ENCODE peak calls at places on chromosome 3, in four cellular contexts. C is activated CD8-positive, alpha-beta T cell treated with anti-CD3 and anti-CD28 coated beads, Interleukin-2, amount 10 ng/mL, durations not matched to agents 7 days and 5 days; P is anterior cingulate cortex; R is choroid plexus epithelial cell. D is an unnamed sample.
A peak's percentile ranks its signal among the peaks of the same experiment; 100 is the strongest.

GRCh38 chr3:12158387-12159226 is at the start of gene TIMP4:
- DNase-seq in C (no peak), P (no peak), R (peak; percentile 94), D (no peak)

GRCh38 chr3:126746395-126747177 is 42.5 kb downstream of the CHCHD6 start:
- DNase-seq in C (no peak), P (no peak), R (peak; percentile 76), D (peak; percentile 65)

GRCh38 chr3:170741756-170742530 is 128.1 kb downstream of the RPL22L1 start:
- DNase-seq in C (no peak), P (no peak), R (no peak), D (no peak)

GRCh38 chr3:127985655-127986225 is 66.5 kb upstream of the SEC61A1 start:
- DNase-seq in C (no peak), P (no peak), R (no peak), D (peak; percentile 13)

GRCh38 chr3:47614788-47615187 is 36.1 kb upstream of the CSPG5 start:
- DNase-seq in C (no peak), P (no peak), R (no peak), D (no peak)

GRCh38 chr3:99941211-99941610 is 123.5 kb downstream of the CMSS1 start:
- DNase-seq in C (no peak), P (no peak), R (no peak), D (no peak)

GRCh38 chr3:138187296-138188012 is at the start of gene ARMC8:
- DNase-seq in C (peak; percentile 53), P (peak; percentile 83), R (no peak), D (peak; percentile 52)

GRCh38 chr3:107845355-107846281 is 245.2 kb downstream of the CD47 start:
- DNase-seq in C (no peak), P (no peak), R (peak; percentile 44), D (no peak)

GRCh38 chr3:148727242-148727641 is 29.5 kb downstream of the AGTR1 start:
- DNase-seq in C (peak; percentile 42), P (peak; percentile 54), R (peak; percentile 65), D (no peak)

GRCh38 chr3:135752851-135753250 is 212.7 kb upstream of the PPP2R3A start:
- DNase-seq in C (no peak), P (no peak), R (no peak), D (no peak)

GRCh38 chr3:107284570-107284969 is 92.7 kb upstream of the CCDC54 start:
- DNase-seq in C (no peak), P (no peak), R (peak; percentile 74), D (no peak)

GRCh38 chr3:128435058-128435457 is 31.6 kb downstream of the DNAJB8 start:
- DNase-seq in C (no peak), P (no peak), R (no peak), D (no peak)

GRCh38 chr3:172317984-172318383 is 130.3 kb downstream of the GHSR start:
- DNase-seq in C (no peak), P (no peak), R (peak; percentile 92), D (peak; percentile 41)

GRCh38 chr3:134601539-134602439 is 49.0 kb downstream of the KY start:
- DNase-seq in C (no peak), P (peak; percentile 75), R (peak; percentile 87), D (no peak)

GRCh38 chr3:171306631-171307030 is 153.6 kb downstream of the TNIK start:
- DNase-seq in C (no peak), P (peak; percentile 81), R (peak; percentile 97), D (peak; percentile 36)

GRCh38 chr3:177642482-177643163 is 445.3 kb upstream of the TBL1XR1 start:
- DNase-seq in C (peak; percentile 26), P (peak; percentile 35), R (no peak), D (no peak)

GRCh38 chr3:195015021-195015420 is 255.9 kb downstream of the XXYLT1 start:
- DNase-seq in C (no peak), P (no peak), R (peak; percentile 63), D (no peak)

GRCh38 chr3:143428351-143428750 is 308.8 kb downstream of the CHST2 start:
- DNase-seq in C (no peak), P (no peak), R (no peak), D (no peak)

GRCh38 chr3:12559520-12559919 is 2.6 kb downstream of the MKRN2 start:
- DNase-seq in C (no peak), P (no peak), R (no peak), D (no peak)

GRCh38 chr3:107217161-107217560 is 160.1 kb upstream of the CCDC54 start:
- DNase-seq in C (no peak), P (no peak), R (peak; percentile 98), D (no peak)

GRCh38 chr3:134363381-134363755 is 10.9 kb downstream of the AMOTL2 start:
- DNase-seq in C (no peak), P (no peak), R (no peak), D (no peak)

GRCh38 chr3:149342413-149343340 is 9.2 kb upstream of the TM4SF18 start:
- DNase-seq in C (no peak), P (no peak), R (peak; percentile 85), D (no peak)

GRCh38 chr3:169104972-169105371 is 558.5 kb downstream of the MECOM start:
- DNase-seq in C (no peak), P (no peak), R (peak; percentile 76), D (no peak)

GRCh38 chr3:129892857-129893615 is 475 bp downstream of the TMCC1 start:
- DNase-seq in C (peak; percentile 74), P (peak; percentile 86), R (no peak), D (peak; percentile 62)

GRCh38 chr3:49017978-49018706 is at the start of gene DALRD3:
- DNase-seq in C (peak; percentile 73), P (peak; percentile 72), R (peak; percentile 72), D (peak; percentile 69)

GRCh38 chr3:128348805-128349531 is 117.7 kb downstream of the DNAJB8 start:
- DNase-seq in C (no peak), P (no peak), R (no peak), D (no peak)

GRCh38 chr3:182713743-182714517 is 79.4 kb upstream of the ATP11B start:
- DNase-seq in C (no peak), P (no peak), R (peak; percentile 88), D (no peak)

GRCh38 chr3:183636221-183637105 is 1.0 kb downstream of the KLHL24 start:
- DNase-seq in C (peak; percentile 96), P (peak; percentile 97), R (peak; percentile 96), D (peak; percentile 96)

GRCh38 chr3:45477838-45478237 is 89.5 kb downstream of the LARS2 start:
- DNase-seq in C (no peak), P (no peak), R (no peak), D (no peak)

GRCh38 chr3:94431831-94432230 is 369.0 kb downstream of the NSUN3 start:
- DNase-seq in C (no peak), P (no peak), R (peak; percentile 61), D (no peak)